ENCODE peak calls at places on chromosomes 3 and 15, in nine cellular contexts. L is stomach, U is sigmoid colon, V is IMR-90, F is ovary, A is heart left ventricle, N is A549, P is HCT116, T is adrenal gland. R is an unnamed sample. For H3K4me1, the result is how much of the 10 kb centered on the place peaks cover.

GRCh38 chr15:95208988-95209387 is 977.6 kb downstream of the MCTP2 start:
- DNase-seq in L (no peak), U (no peak), V (peak), F (no peak), A (no peak), N (no peak), P (no peak), T (no peak), R (no peak)

GRCh38 chr15:38024293-38025091 is 90.1 kb downstream of the TMCO5A start:
- DNase-seq in L (no peak), U (no peak), V (no peak), F (no peak), A (no peak), N (no peak), P (no peak), T (no peak), R (no peak)

GRCh38 chr3:15633766-15634588 is 32.4 kb downstream of the BTD start:
- DNase-seq in L (no peak), U (no peak), V (peak), F (no peak), A (no peak), N (no peak), P (no peak), T (peak), R (no peak)

GRCh38 chr15:63052961-63053698 is 10.6 kb downstream of the TPM1 start:
- DNase-seq in L (peak), U (peak), V (no peak), F (peak), A (peak), N (no peak), P (no peak), T (peak), R (peak)

GRCh38 chr15:45376300-45376928 is 1.9 kb downstream of the GATM start:
- DNase-seq in L (no peak), U (no peak), V (no peak), F (no peak), A (no peak), N (no peak), P (no peak), T (no peak), R (no peak)

GRCh38 chr3:143315766-143316165 is 196.2 kb downstream of the CHST2 start:
- DNase-seq in L (no peak), U (no peak), V (no peak), F (no peak), A (no peak), N (no peak), P (no peak), T (no peak), R (no peak)

GRCh38 chr3:94162700-94163099 is 99.8 kb downstream of the NSUN3 start:
- DNase-seq in L (no peak), U (no peak), V (peak), F (no peak), A (no peak), N (peak), P (peak), T (no peak), R (no peak)

GRCh38 chr3:12959838-12960378 is 113.3 kb downstream of the IQSEC1 start:
- DNase-seq in L (no peak), U (no peak), V (no peak), F (no peak), A (no peak), N (no peak), P (no peak), T (no peak), R (peak)

GRCh38 chr3:20669184-20669583 is 483.2 kb upstream of the SGO1 start:
- DNase-seq in L (no peak), U (no peak), V (no peak), F (no peak), A (peak), N (no peak), P (no peak), T (peak), R (no peak)

GRCh38 chr3:116517308-116517707 is 72.0 kb upstream of the LSAMP start:
- DNase-seq in L (no peak), U (no peak), V (peak), F (no peak), A (no peak), N (no peak), P (no peak), T (no peak), R (no peak)

GRCh38 chr3:76859596-76859995 is 180.3 kb upstream of the ROBO2 start:
- DNase-seq in L (no peak), U (no peak), V (peak), F (no peak), A (no peak), N (no peak), P (no peak), T (no peak), R (no peak)

GRCh38 chr15:69118089-69118488 is 42.3 kb upstream of the GLCE start:
- DNase-seq in L (no peak), U (no peak), V (no peak), F (no peak), A (no peak), N (no peak), P (no peak), T (no peak), R (no peak)

GRCh38 chr3:134606033-134607025 is 44.5 kb downstream of the KY start:
- DNase-seq in L (no peak), U (no peak), V (no peak), F (no peak), A (no peak), N (no peak), P (no peak), T (no peak), R (no peak)

GRCh38 chr3:126699011-126699410 is 5.0 kb upstream of the CHCHD6 start:
- DNase-seq in L (no peak), U (no peak), V (no peak), F (no peak), A (no peak), N (no peak), P (no peak), T (no peak), R (no peak)

GRCh38 chr3:163476179-163476578 is 1602.1 kb downstream of the SI start:
- DNase-seq in L (no peak), U (no peak), V (no peak), F (no peak), A (no peak), N (no peak), P (peak), T (no peak), R (no peak)

GRCh38 chr15:90159213-90159612 is 41.9 kb upstream of the SEMA4B start:
- DNase-seq in L (peak), U (no peak), V (no peak), F (no peak), A (no peak), N (no peak), P (no peak), T (no peak), R (peak)
- TF ChIP-seq POLR2A in L (no peak), U (no peak), V (no peak), F (no peak), A (no peak), N (no peak), P (no peak), T (no peak), R (peak)

GRCh38 chr15:74422370-74422722 is 11.4 kb downstream of the SEMA7A start:
- DNase-seq in L (no peak), U (no peak), V (no peak), F (no peak), A (no peak), N (no peak), P (no peak), T (no peak), R (no peak)
- H3K4me1 ChIP-seq in L (under half), U (under half), V (under half), F (under half), A (under half), N (under half), P (half or more), T (under half), R (under half)

GRCh38 chr15:48340111-48340510 is 8.9 kb downstream of the DUT start:
- DNase-seq in L (no peak), U (no peak), V (no peak), F (no peak), A (no peak), N (no peak), P (no peak), T (no peak), R (no peak)

GRCh38 chr15:48345516-48345915 is 14.3 kb downstream of the DUT start:
- DNase-seq in L (no peak), U (no peak), V (no peak), F (no peak), A (no peak), N (no peak), P (no peak), T (no peak), R (no peak)

DNA sequence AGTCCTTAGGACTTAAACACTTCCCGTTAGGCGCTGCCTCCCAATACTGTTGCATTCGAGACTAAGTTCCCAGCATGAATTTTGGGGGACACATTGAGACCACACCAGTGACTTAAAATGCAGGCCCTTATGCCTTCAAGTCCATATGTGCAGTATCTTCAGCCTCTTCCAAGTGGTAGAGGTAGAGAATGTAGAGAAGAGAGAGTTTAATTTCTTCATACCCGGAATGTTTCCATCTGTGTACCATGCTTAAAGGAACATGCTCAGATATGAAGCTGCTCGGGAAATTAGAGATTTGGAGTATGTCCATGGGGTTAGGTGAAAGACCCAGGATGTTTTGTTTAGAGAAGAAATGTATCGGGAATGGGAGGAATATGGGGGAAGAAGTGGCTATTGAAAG is 12.6 kb downstream of the DUT start:
- DNase-seq in L (no peak), U (no peak), V (no peak), F (no peak), A (no peak), N (no peak), P (no peak), T (no peak), R (no peak)
- TF ChIP-seq POLR2A in L (no peak), U (no peak), V (no peak), F (no peak), A (no peak), N (no peak), P (no peak), T (no peak), R (no peak)

GRCh38 chr15:76342046-76342381 is 5.4 kb downstream of the ISL2 start:
- DNase-seq in L (no peak), U (no peak), V (no peak), F (no peak), A (no peak), N (no peak), P (no peak), T (no peak), R (no peak)
- H3K4me1 ChIP-seq in L (half or more), U (under half), V (under half), F (under half), A (half or more), N (under half), P (under half), T (under half), R (half or more)

DNA sequence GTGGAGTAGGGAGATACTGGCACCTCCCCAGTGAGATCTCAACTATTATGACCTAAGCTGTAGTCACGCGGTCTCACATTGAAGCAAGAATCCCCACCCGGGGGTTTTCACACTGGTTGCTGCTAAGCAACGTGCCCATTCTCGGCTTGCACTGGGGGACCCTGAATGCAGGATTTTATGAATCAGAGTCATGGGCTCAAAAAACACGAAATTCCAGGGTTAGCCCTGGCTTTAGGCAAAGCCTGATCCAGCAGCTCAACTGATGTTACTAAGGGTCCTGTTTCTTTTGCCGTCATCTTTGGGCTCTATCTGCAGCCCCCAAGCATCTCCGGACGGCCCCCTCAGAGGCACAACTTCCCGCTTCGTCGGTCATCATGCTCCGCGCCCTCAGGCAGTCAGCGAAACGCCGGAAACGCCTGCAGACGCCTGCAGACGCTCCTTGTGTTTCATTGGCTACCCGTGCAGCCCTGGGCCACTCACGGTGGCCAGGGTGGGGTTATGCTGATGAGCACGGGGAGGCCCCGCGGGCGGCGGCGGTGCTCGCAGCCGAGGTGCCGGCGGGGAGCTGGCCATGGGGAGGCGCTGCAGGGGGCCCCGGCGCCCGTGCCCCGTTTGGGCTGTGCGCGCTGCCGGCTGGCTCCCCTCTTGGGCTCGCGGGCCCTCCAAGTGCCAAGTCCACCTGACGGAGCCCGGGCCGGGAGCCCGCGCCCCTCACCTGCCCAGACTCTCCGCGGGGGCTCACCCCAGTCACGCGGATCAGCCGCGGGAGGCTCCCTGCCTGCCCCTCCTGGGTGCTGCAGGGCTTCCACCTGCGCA is 25.8 kb downstream of the EFCC1 start:
- DNase-seq in L (peak), U (peak), V (peak), F (peak), A (peak), N (peak), P (peak), T (peak), R (peak)
- TF ChIP-seq POLR2A in L (no peak), U (no peak), V (no peak), F (no peak), A (no peak), N (peak), P (peak), T (no peak), R (peak)

DNA sequence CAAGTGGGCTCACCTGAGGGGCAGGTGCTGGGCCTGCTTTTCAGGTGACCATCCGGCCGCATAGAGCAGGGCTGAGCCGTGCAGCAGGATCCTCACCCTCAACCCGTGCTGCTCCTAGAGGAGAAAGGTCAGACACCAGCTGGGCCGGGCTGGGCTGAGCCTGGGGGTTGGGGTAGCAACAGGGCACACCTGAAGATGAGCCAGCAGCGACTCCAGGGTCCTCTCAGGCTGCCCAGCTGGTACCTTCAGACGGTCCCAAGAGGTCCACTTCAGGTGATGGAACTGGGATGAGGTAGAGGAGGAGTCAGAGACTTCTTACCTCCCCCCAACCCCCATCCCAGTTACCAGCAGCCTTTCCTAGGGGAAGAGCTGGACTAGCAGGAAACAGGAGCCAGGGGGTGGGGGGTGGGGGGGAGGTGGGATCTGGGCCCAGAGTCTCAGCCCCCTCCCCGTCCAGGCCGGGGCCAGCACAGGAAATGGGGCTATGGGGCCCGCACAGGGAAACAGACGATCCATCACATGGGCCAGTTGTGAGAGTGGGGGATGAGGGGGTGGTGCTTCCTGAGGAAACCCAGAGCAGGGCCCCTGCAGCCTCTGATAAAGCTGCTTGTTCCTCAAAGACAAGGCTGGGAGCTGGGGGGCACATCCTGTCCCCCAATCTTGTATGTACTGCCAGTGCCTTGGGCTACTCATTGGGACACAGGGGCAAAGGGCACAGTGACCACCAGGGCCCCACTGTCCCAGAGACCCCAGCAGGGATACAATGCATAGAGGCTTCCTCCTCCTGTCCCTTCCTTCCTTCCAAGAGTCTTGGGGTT is 3.0 kb downstream of the INKA1 start:
- DNase-seq in L (no peak), U (peak), V (no peak), F (peak), A (peak), N (no peak), P (no peak), T (peak), R (peak)
- H3K4me1 ChIP-seq in L (half or more), U (under half), V (under half), F (under half), A (half or more), N (under half), P (under half), T (under half), R (under half)

GRCh38 chr15:39953521-39953920 is 19.6 kb downstream of the EIF2AK4 start:
- DNase-seq in L (no peak), U (no peak), V (no peak), F (no peak), A (no peak), N (no peak), P (no peak), T (no peak), R (no peak)
- TF ChIP-seq POLR2A in L (no peak), U (no peak), V (no peak), F (no peak), A (no peak), N (no peak), P (no peak), T (no peak), R (no peak)

R was measured in transverse colon.